ENCODE peak calls at places on chromosomes 4 and X, in five cellular contexts. One of them, this sample, is unnamed.

GRCh38 chr4:45518832-45519231 is 605.0 kb downstream of the GABRG1 start:
- DNase-seq in ascending aorta: no peak
- DNase-seq in astrocyte of the cerebellum: no peak
- DNase-seq in IMR-90: no peak
- DNase-seq in CD8-positive, alpha-beta T cell: no peak
- DNase-seq in this sample: no peak

GRCh38 chrX:15674514-15674898 is 9.9 kb upstream of the CLTRN start:
- DNase-seq in ascending aorta: peak; percentile 94
- DNase-seq in astrocyte of the cerebellum: peak; percentile 90
- DNase-seq in IMR-90: peak; percentile 96
- DNase-seq in CD8-positive, alpha-beta T cell: peak; percentile 84
- DNase-seq in this sample: peak; percentile 95

GRCh38 chr4:110211007-110211769 is 12.8 kb upstream of the ELOVL6 start:
- DNase-seq in ascending aorta: no peak
- DNase-seq in astrocyte of the cerebellum: peak; percentile 29
- DNase-seq in IMR-90: peak; percentile 63
- DNase-seq in CD8-positive, alpha-beta T cell: peak; percentile 23
- DNase-seq in this sample: peak; percentile 69

GRCh38 chrX:118588715-118589114 is 93.1 kb downstream of the DOCK11 start:
- DNase-seq in ascending aorta: no peak
- DNase-seq in astrocyte of the cerebellum: no peak
- DNase-seq in IMR-90: no peak
- DNase-seq in CD8-positive, alpha-beta T cell: no peak
- DNase-seq in this sample: no peak

GRCh38 chr4:86233681-86234080 is 126.2 kb downstream of the MAPK10 start:
- DNase-seq in ascending aorta: no peak
- DNase-seq in astrocyte of the cerebellum: peak; percentile 44
- DNase-seq in IMR-90: peak; percentile 15
- DNase-seq in CD8-positive, alpha-beta T cell: no peak
- DNase-seq in this sample: no peak

GRCh38 chrX:147912093-147912801 is 528 bp downstream of the FMR1 start:
- DNase-seq in ascending aorta: no peak
- DNase-seq in astrocyte of the cerebellum: no peak
- DNase-seq in IMR-90: peak; percentile 31
- DNase-seq in CD8-positive, alpha-beta T cell: peak; percentile 15
- DNase-seq in this sample: peak; percentile 54

GRCh38 chr4:108991929-108992328 is 229.1 kb upstream of the ETNPPL start:
- DNase-seq in ascending aorta: no peak
- DNase-seq in astrocyte of the cerebellum: peak; percentile 45
- DNase-seq in IMR-90: peak; percentile 79
- DNase-seq in CD8-positive, alpha-beta T cell: no peak
- DNase-seq in this sample: peak; percentile 78

GRCh38 chr4:43337707-43338106 is 445.2 kb downstream of the GRXCR1 start:
- DNase-seq in ascending aorta: no peak
- DNase-seq in astrocyte of the cerebellum: no peak
- DNase-seq in IMR-90: peak; percentile 63
- DNase-seq in CD8-positive, alpha-beta T cell: no peak
- DNase-seq in this sample: no peak

GRCh38 chrX:153029875-153030274 is 26.4 kb upstream of the PNMA3 start:
- DNase-seq in ascending aorta: no peak
- DNase-seq in astrocyte of the cerebellum: no peak
- DNase-seq in IMR-90: no peak
- DNase-seq in CD8-positive, alpha-beta T cell: no peak
- DNase-seq in this sample: no peak

GRCh38 chr4:7802093-7802726 is 137.5 kb downstream of the AFAP1 start:
- DNase-seq in ascending aorta: no peak
- DNase-seq in astrocyte of the cerebellum: peak; percentile 72
- DNase-seq in IMR-90: peak; percentile 85
- DNase-seq in CD8-positive, alpha-beta T cell: peak; percentile 77
- DNase-seq in this sample: peak; percentile 84

GRCh38 chr4:169315530-169316306 is 45.0 kb upstream of the SH3RF1 start:
- DNase-seq in ascending aorta: no peak
- DNase-seq in astrocyte of the cerebellum: no peak
- DNase-seq in IMR-90: peak; percentile 92
- DNase-seq in CD8-positive, alpha-beta T cell: no peak
- DNase-seq in this sample: peak; percentile 76

GRCh38 chr4:21469438-21470032 is 479.0 kb downstream of the KCNIP4 start:
- DNase-seq in ascending aorta: no peak
- DNase-seq in astrocyte of the cerebellum: no peak
- DNase-seq in IMR-90: no peak
- DNase-seq in CD8-positive, alpha-beta T cell: no peak
- DNase-seq in this sample: peak; percentile 28

GRCh38 chr4:56908206-56909082 is 744 bp downstream of the REST start:
- DNase-seq in ascending aorta: no peak
- DNase-seq in astrocyte of the cerebellum: peak; percentile 24
- DNase-seq in IMR-90: peak; percentile 68
- DNase-seq in CD8-positive, alpha-beta T cell: peak; percentile 68
- DNase-seq in this sample: peak; percentile 75

GRCh38 chr4:38469410-38469809 is 194.6 kb upstream of the KLF3 start:
- DNase-seq in ascending aorta: no peak
- DNase-seq in astrocyte of the cerebellum: no peak
- DNase-seq in IMR-90: no peak
- DNase-seq in CD8-positive, alpha-beta T cell: no peak
- DNase-seq in this sample: no peak

GRCh38 chrX:3951859-3952258 is 238.4 kb upstream of the PRKX start:
- DNase-seq in ascending aorta: no peak
- DNase-seq in astrocyte of the cerebellum: no peak
- DNase-seq in IMR-90: no peak
- DNase-seq in CD8-positive, alpha-beta T cell: no peak
- DNase-seq in this sample: no peak

GRCh38 chr4:3502941-3503936 is 29.0 kb downstream of the LRPAP1 start:
- DNase-seq in ascending aorta: no peak
- DNase-seq in astrocyte of the cerebellum: no peak
- DNase-seq in IMR-90: no peak
- DNase-seq in CD8-positive, alpha-beta T cell: no peak
- DNase-seq in this sample: no peak

GRCh38 chr4:39873823-39874222 is 103.9 kb downstream of the PDS5A start:
- DNase-seq in ascending aorta: no peak
- DNase-seq in astrocyte of the cerebellum: no peak
- DNase-seq in IMR-90: no peak
- DNase-seq in CD8-positive, alpha-beta T cell: no peak
- DNase-seq in this sample: peak; percentile 81

GRCh38 chr4:116066711-116067245 is 953.4 kb upstream of the NDST4 start:
- DNase-seq in ascending aorta: no peak
- DNase-seq in astrocyte of the cerebellum: no peak
- DNase-seq in IMR-90: no peak
- DNase-seq in CD8-positive, alpha-beta T cell: no peak
- DNase-seq in this sample: no peak

GRCh38 chr4:181971411-181971810 is 271.8 kb upstream of the TENM3 start:
- DNase-seq in ascending aorta: no peak
- DNase-seq in astrocyte of the cerebellum: no peak
- DNase-seq in IMR-90: no peak
- DNase-seq in CD8-positive, alpha-beta T cell: no peak
- DNase-seq in this sample: no peak

GRCh38 chr4:102500371-102501175 is 586 bp upstream of the NFKB1 start:
- DNase-seq in ascending aorta: no peak
- DNase-seq in astrocyte of the cerebellum: no peak
- DNase-seq in IMR-90: peak; percentile 61
- DNase-seq in CD8-positive, alpha-beta T cell: peak; percentile 41
- DNase-seq in this sample: peak; percentile 55

GRCh38 chr4:165684177-165684870 is 188.7 kb upstream of the TLL1 start:
- DNase-seq in ascending aorta: no peak
- DNase-seq in astrocyte of the cerebellum: peak; percentile 62
- DNase-seq in IMR-90: no peak
- DNase-seq in CD8-positive, alpha-beta T cell: no peak
- DNase-seq in this sample: peak; percentile 11

GRCh38 chr4:3721627-3722026 is 44.6 kb upstream of the ADRA2C start:
- DNase-seq in ascending aorta: no peak
- DNase-seq in astrocyte of the cerebellum: no peak
- DNase-seq in IMR-90: no peak
- DNase-seq in CD8-positive, alpha-beta T cell: no peak
- DNase-seq in this sample: no peak

GRCh38 chr4:71553605-71554004 is 214.8 kb downstream of the SLC4A4 start:
- DNase-seq in ascending aorta: no peak
- DNase-seq in astrocyte of the cerebellum: peak; percentile 22
- DNase-seq in IMR-90: peak; percentile 64
- DNase-seq in CD8-positive, alpha-beta T cell: no peak
- DNase-seq in this sample: peak; percentile 27

GRCh38 chrX:51336584-51336983 is 4.0 kb downstream of the NUDT10 start:
- DNase-seq in ascending aorta: no peak
- DNase-seq in astrocyte of the cerebellum: no peak
- DNase-seq in IMR-90: peak; percentile 40
- DNase-seq in CD8-positive, alpha-beta T cell: peak; percentile 15
- DNase-seq in this sample: peak; percentile 23

GRCh38 chr4:40233227-40233626 is 36.4 kb downstream of the RHOH start:
- DNase-seq in ascending aorta: no peak
- DNase-seq in astrocyte of the cerebellum: no peak
- DNase-seq in IMR-90: no peak
- DNase-seq in CD8-positive, alpha-beta T cell: peak; percentile 4
- DNase-seq in this sample: no peak

GRCh38 chr4:183610033-183610432 is 49.0 kb downstream of the RWDD4 start:
- DNase-seq in ascending aorta: no peak
- DNase-seq in astrocyte of the cerebellum: no peak
- DNase-seq in IMR-90: peak; percentile 35
- DNase-seq in CD8-positive, alpha-beta T cell: no peak
- DNase-seq in this sample: no peak

GRCh38 chr4:133156096-133156495 is 7.0 kb downstream of the PCDH10 start:
- DNase-seq in ascending aorta: no peak
- DNase-seq in astrocyte of the cerebellum: peak; percentile 75
- DNase-seq in IMR-90: no peak
- DNase-seq in CD8-positive, alpha-beta T cell: no peak
- DNase-seq in this sample: peak; percentile 2

GRCh38 chr4:171157462-171158082 is 655.6 kb upstream of the GALNTL6 start:
- DNase-seq in ascending aorta: no peak
- DNase-seq in astrocyte of the cerebellum: no peak
- DNase-seq in IMR-90: no peak
- DNase-seq in CD8-positive, alpha-beta T cell: no peak
- DNase-seq in this sample: no peak

GRCh38 chr4:55830048-55830447 is 10.5 kb downstream of the EXOC1L start:
- DNase-seq in ascending aorta: no peak
- DNase-seq in astrocyte of the cerebellum: no peak
- DNase-seq in IMR-90: no peak
- DNase-seq in CD8-positive, alpha-beta T cell: no peak
- DNase-seq in this sample: no peak

GRCh38 chr4:4472344-4472958 is 69.4 kb downstream of the STX18 start:
- DNase-seq in ascending aorta: no peak
- DNase-seq in astrocyte of the cerebellum: no peak
- DNase-seq in IMR-90: peak; percentile 57
- DNase-seq in CD8-positive, alpha-beta T cell: no peak
- DNase-seq in this sample: no peak

DNA sequence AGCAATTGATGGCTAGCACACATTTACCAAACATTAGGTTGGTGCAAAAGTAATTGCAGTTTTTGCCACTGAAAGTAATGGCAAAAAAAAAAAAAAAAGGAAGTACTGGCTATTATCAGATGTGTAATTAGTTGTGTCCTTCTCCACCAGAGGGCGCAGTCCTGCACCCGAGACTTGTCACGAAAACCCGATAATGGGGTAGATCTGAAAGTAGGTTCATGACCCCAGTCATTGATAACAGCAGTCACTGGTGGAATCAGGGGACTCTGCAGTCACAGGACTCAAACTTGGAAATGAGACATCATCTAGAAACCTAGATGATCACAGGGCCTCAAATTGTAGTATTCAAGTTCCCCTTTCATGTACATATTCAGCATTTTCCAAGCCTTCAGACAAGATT is 13.1 kb upstream of the ACOT9 start:
- DNase-seq in ascending aorta: no peak
- DNase-seq in astrocyte of the cerebellum: no peak
- DNase-seq in IMR-90: peak; percentile 41
- DNase-seq in CD8-positive, alpha-beta T cell: peak; percentile 62
- DNase-seq in this sample: peak; percentile 63
- TF ChIP-seq CTCF in ascending aorta: peak; percentile 26
- TF ChIP-seq CTCF in astrocyte of the cerebellum: peak; percentile 55
- TF ChIP-seq CTCF in IMR-90: peak; percentile 47
- TF ChIP-seq CTCF in CD8-positive, alpha-beta T cell: peak; percentile 37
- TF ChIP-seq CTCF in this sample: peak; percentile 58

DNA sequence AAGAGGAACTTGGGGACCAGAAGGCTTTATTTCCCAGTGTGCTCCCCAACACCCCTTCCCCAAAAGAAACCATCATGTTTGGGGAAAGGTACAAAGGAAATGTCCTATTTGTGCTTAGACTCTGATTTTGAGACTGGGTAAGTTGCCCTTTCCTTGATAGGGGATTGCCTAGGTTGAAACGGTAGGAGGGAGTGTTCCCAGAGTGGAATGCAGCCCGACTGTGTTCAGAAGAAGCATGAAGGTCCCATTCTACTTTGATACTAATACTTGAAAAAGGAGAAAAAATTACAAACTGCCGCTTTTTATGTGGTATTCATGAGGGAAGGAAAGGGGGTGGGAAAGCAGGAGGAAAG is 32.4 kb upstream of the TMEM131L start:
- DNase-seq in ascending aorta: no peak
- DNase-seq in astrocyte of the cerebellum: no peak
- DNase-seq in IMR-90: no peak
- DNase-seq in CD8-positive, alpha-beta T cell: no peak
- DNase-seq in this sample: no peak
- H3K4me3 ChIP-seq in ascending aorta: no peak overlapping the region
- H3K4me3 ChIP-seq in astrocyte of the cerebellum: no peak overlapping the region
- H3K4me3 ChIP-seq in IMR-90: no peak overlapping the region
- H3K4me3 ChIP-seq in CD8-positive, alpha-beta T cell: peak overlapping the region; percentile 0
- H3K4me3 ChIP-seq in this sample: no peak overlapping the region

GRCh38 chrX:38458071-38458470 is 103.3 kb upstream of the TSPAN7 start:
- DNase-seq in ascending aorta: no peak
- DNase-seq in astrocyte of the cerebellum: no peak
- DNase-seq in IMR-90: no peak
- DNase-seq in CD8-positive, alpha-beta T cell: no peak
- DNase-seq in this sample: no peak
- TF ChIP-seq CTCF in ascending aorta: no peak
- TF ChIP-seq CTCF in astrocyte of the cerebellum: peak; percentile 10
- TF ChIP-seq CTCF in IMR-90: no peak
- TF ChIP-seq CTCF in CD8-positive, alpha-beta T cell: no peak
- TF ChIP-seq CTCF in this sample: no peak

DNA sequence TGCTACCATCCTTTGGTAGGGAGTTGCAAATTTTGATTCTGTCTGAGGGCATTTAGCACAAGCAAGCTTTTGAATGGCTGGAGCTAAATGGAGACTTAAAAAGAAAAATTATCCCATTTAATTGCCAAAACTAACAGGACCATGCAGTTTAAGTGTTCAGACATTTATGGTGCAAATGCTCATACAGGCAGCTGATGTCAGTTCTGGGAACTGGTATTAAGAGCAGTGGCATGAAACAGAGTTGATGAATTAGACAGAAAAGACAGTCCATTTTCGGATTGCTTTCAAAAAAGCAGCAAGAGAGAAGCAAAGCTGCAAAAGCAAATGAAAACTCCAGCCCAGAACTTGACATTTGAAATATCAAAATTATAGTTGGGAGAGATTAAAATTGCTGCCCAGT is 1.3 kb downstream of the SCRG1 start:
- DNase-seq in ascending aorta: no peak
- DNase-seq in astrocyte of the cerebellum: no peak
- DNase-seq in IMR-90: no peak
- DNase-seq in CD8-positive, alpha-beta T cell: no peak
- DNase-seq in this sample: no peak
- H3K4me3 ChIP-seq in ascending aorta: peak overlapping the region; percentile 11
- H3K4me3 ChIP-seq in astrocyte of the cerebellum: no peak overlapping the region
- H3K4me3 ChIP-seq in IMR-90: no peak overlapping the region
- H3K4me3 ChIP-seq in CD8-positive, alpha-beta T cell: no peak overlapping the region
- H3K4me3 ChIP-seq in this sample: no peak overlapping the region

GRCh38 chr4:79281577-79282359 is 44.1 kb downstream of the NAA11 start:
- DNase-seq in ascending aorta: no peak
- DNase-seq in astrocyte of the cerebellum: no peak
- DNase-seq in IMR-90: no peak
- DNase-seq in CD8-positive, alpha-beta T cell: no peak
- DNase-seq in this sample: peak; percentile 7

GRCh38 chr4:79290376-79290775 is 35.5 kb downstream of the NAA11 start:
- DNase-seq in ascending aorta: no peak
- DNase-seq in astrocyte of the cerebellum: no peak
- DNase-seq in IMR-90: no peak
- DNase-seq in CD8-positive, alpha-beta T cell: no peak
- DNase-seq in this sample: no peak

GRCh38 chr4:79288185-79288584 is 37.7 kb downstream of the NAA11 start:
- DNase-seq in ascending aorta: no peak
- DNase-seq in astrocyte of the cerebellum: no peak
- DNase-seq in IMR-90: no peak
- DNase-seq in CD8-positive, alpha-beta T cell: no peak
- DNase-seq in this sample: no peak

GRCh38 chr4:79284893-79285292 is 41.0 kb downstream of the NAA11 start:
- DNase-seq in ascending aorta: no peak
- DNase-seq in astrocyte of the cerebellum: no peak
- DNase-seq in IMR-90: no peak
- DNase-seq in CD8-positive, alpha-beta T cell: no peak
- DNase-seq in this sample: no peak
- TF ChIP-seq CTCF in ascending aorta: no peak
- TF ChIP-seq CTCF in astrocyte of the cerebellum: no peak
- TF ChIP-seq CTCF in IMR-90: no peak
- TF ChIP-seq CTCF in CD8-positive, alpha-beta T cell: no peak
- TF ChIP-seq CTCF in this sample: no peak